ENCODE peak calls at places on chromosomes 7 and 10, in seven cellular contexts. W, I, G, C, K, R and V are unnamed samples. For H3K4me1, the result is how much of the 10 kb centered on the place peaks cover.

GRCh38 chr7:43692582-43693373 is 36.5 kb downstream of the COA1 start:
- DNase-seq in W (no peak), I (no peak), G (no peak), C (no peak), K (no peak), R (no peak), V (no peak)

GRCh38 chr7:143410523-143411004 is 1.9 kb upstream of the EPHA1 start:
- DNase-seq in W (no peak), I (no peak), G (peak), C (no peak), K (no peak), R (no peak), V (no peak)

GRCh38 chr10:71314028-71314693 is 4.9 kb upstream of the SLC29A3 start:
- DNase-seq in W (peak), I (no peak), G (peak), C (no peak), K (no peak), R (peak), V (peak)

GRCh38 chr7:151436446-151437162 is 3.3 kb downstream of the CRYGN start:
- DNase-seq in W (peak), I (peak), G (peak), C (no peak), K (no peak), R (peak), V (peak)

GRCh38 chr10:103804866-103805265 is 50.5 kb downstream of the SH3PXD2A start:
- DNase-seq in W (no peak), I (no peak), G (no peak), C (no peak), K (no peak), R (no peak), V (no peak)

GRCh38 chr10:44361080-44361479 is 23.8 kb downstream of the CXCL12 start:
- DNase-seq in W (no peak), I (no peak), G (no peak), C (no peak), K (no peak), R (no peak), V (no peak)

GRCh38 chr7:12256025-12256570 is 45.0 kb downstream of the TMEM106B start:
- DNase-seq in W (no peak), I (no peak), G (no peak), C (no peak), K (no peak), R (no peak), V (no peak)

GRCh38 chr7:1526271-1526754 is 4.2 kb upstream of the MAFK start:
- DNase-seq in W (no peak), I (no peak), G (no peak), C (no peak), K (no peak), R (peak), V (no peak)

GRCh38 chr10:94397549-94398370 is 4.6 kb upstream of the TBC1D12 start:
- DNase-seq in W (no peak), I (no peak), G (no peak), C (no peak), K (no peak), R (peak), V (no peak)

GRCh38 chr10:8088504-8088903 is 34.0 kb downstream of the GATA3 start:
- DNase-seq in W (no peak), I (no peak), G (peak), C (no peak), K (no peak), R (no peak), V (no peak)

GRCh38 chr7:52289247-52289646 is 746.2 kb upstream of the POM121L12 start:
- DNase-seq in W (no peak), I (no peak), G (no peak), C (no peak), K (no peak), R (no peak), V (no peak)

GRCh38 chr7:148883233-148884048 is 650 bp downstream of the EZH2 start:
- DNase-seq in W (peak), I (peak), G (peak), C (no peak), K (peak), R (peak), V (peak)

GRCh38 chr7:144024213-144024612 is 24.1 kb downstream of the OR6B1 start:
- DNase-seq in W (no peak), I (no peak), G (no peak), C (no peak), K (no peak), R (no peak), V (no peak)

GRCh38 chr7:137949416-137950262 is 52.2 kb downstream of the CREB3L2 start:
- DNase-seq in W (no peak), I (no peak), G (no peak), C (no peak), K (no peak), R (no peak), V (no peak)
- H3K4me1 ChIP-seq in W (under half), I (half or more), G (under half), C (under half), K (under half), R (under half), V (under half)

GRCh38 chr10:70053896-70054641 is 1.4 kb downstream of the MACROH2A2 start:
- DNase-seq in W (peak), I (no peak), G (peak), C (no peak), K (peak), R (peak), V (peak)
- H3K27ac ChIP-seq in W (peak), I (no peak), G (peak), C (peak), K (no peak), R (no peak), V (no peak)

GRCh38 chr10:80464557-80465466 is 10.7 kb downstream of the TSPAN14 start:
- DNase-seq in W (peak), I (no peak), G (no peak), C (no peak), K (peak), R (peak), V (no peak)
- H3K4me3 ChIP-seq in W (no peak), I (peak), G (peak), C (peak), K (no peak), R (no peak), V (no peak)

DNA sequence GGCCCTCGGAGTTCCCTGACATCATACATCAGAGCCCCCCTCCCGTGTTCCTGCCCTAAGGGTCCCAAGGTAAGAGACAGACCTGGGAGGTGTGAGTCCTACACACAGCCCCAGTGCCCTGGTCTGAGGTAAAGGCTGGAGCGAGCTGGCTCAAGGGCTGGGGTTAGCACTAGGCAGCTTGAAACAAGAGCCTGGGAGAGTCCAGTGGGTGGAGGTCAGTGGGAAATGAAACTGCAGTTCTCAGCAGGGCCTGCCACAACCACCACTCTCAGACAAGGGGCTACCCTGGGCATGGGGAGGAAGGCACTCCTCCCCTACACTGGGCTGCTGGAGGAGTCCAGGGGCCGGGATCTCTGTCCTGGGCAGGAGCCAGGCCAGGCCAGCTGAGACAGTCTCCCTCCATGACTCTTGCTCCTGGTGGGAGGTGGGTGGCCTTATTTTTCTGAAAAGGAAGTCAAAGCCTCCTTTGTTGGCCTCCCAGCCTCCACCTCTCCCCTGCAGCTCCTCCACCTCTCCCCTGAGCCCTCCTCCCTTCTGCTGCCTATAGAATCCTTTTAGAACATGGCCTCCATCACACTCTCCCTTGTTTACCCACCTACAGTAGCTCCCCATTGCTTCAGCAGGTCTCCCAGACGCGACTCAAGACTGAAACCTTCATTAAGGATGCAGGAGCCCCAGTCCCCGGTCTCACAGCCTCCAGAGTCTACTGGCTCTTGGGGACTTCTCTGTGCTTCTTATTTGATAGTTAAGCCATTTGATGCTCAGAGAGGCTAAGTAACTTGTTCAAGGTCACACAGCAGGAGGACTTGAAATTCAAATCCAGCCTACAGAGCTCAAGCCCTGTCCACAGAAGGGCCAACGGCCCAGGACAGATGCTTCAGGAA is 21.5 kb upstream of the ZMIZ1 start:
- DNase-seq in W (no peak), I (peak), G (peak), C (no peak), K (no peak), R (no peak), V (peak)
- H3K4me1 ChIP-seq in W (under half), I (under half), G (under half), C (under half), K (under half), R (under half), V (under half)